ENCODE peak calls at places on chromosomes 7 and 10, in four cellular contexts. P, M, X and O are unnamed samples.

GRCh38 chr10:32687546-32687945 is 241.6 kb downstream of the CCDC7 start:
- DNase-seq in P (no peak), M (no peak), X (no peak), O (no peak)

GRCh38 chr10:70693619-70694286 is 21.4 kb downstream of the ADAMTS14 start:
- DNase-seq in P (no peak), X (peak), M (no peak), O (no peak)

GRCh38 chr7:130207642-130208041 is at the start of gene SSMEM1:
- DNase-seq in M (no peak), X (peak), P (no peak), O (no peak)

GRCh38 chr7:47453093-47454056 is 128.5 kb downstream of the TNS3 start:
- DNase-seq in P (no peak), X (no peak), M (no peak), O (peak)

GRCh38 chr10:119501690-119502089 is 40.8 kb downstream of the RGS10 start:
- DNase-seq in P (no peak), X (no peak), M (no peak), O (no peak)

GRCh38 chr7:100154651-100155491 is 3.7 kb downstream of the TRAPPC14 start:
- DNase-seq in M (no peak), P (no peak), X (no peak), O (no peak)

GRCh38 chr10:100775346-100775745 is 30.0 kb downstream of the PAX2 start:
- DNase-seq in P (no peak), X (no peak), M (no peak), O (no peak)

GRCh38 chr7:125511310-125511709 is 581.7 kb upstream of the POT1 start:
- DNase-seq in M (no peak), P (no peak), X (no peak), O (no peak)

GRCh38 chr7:44078521-44078920 is 3.8 kb downstream of the POLM start:
- DNase-seq in X (no peak), P (no peak), M (no peak), O (no peak)
- TF ChIP-seq JUN in X (no peak), P (no peak), M (no peak), O (no peak)

DNA sequence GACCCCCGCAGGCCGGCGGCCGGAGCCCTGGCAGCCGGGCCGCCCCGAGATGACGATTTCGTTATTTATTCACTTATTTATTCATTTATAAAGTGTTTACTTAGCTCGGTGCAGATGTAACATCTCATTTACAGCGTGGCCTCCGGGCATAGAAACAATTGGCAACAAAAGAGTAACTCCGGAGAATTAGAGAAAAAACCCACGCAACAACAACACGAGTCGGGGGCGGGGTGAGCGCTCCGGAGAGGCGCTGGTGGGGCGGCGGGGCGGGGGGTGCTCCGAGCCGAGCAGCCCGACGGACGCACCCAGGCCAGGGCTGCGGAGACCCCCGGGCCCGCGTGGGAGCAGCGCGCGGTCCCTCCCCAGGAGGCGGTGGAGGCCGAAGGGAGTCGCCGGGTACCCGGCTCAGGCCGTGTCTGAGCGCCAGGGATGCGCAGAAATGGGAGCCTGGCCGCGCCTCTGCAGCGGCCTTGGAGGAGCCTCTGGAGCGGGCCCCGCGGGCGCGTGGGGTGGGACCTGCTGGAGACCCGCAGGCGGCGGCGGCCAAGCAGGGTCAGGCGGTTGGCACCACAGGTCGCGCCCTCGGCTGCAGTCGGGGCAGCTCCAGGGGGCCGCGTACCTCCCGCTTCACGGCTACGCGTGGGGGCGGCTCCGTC is 14.3 kb downstream of the UNCX start:
- DNase-seq in X (no peak), P (no peak), M (no peak), O (no peak)
- TF ChIP-seq EZH2 in X (no peak), P (no peak), M (peak), O (peak)

DNA sequence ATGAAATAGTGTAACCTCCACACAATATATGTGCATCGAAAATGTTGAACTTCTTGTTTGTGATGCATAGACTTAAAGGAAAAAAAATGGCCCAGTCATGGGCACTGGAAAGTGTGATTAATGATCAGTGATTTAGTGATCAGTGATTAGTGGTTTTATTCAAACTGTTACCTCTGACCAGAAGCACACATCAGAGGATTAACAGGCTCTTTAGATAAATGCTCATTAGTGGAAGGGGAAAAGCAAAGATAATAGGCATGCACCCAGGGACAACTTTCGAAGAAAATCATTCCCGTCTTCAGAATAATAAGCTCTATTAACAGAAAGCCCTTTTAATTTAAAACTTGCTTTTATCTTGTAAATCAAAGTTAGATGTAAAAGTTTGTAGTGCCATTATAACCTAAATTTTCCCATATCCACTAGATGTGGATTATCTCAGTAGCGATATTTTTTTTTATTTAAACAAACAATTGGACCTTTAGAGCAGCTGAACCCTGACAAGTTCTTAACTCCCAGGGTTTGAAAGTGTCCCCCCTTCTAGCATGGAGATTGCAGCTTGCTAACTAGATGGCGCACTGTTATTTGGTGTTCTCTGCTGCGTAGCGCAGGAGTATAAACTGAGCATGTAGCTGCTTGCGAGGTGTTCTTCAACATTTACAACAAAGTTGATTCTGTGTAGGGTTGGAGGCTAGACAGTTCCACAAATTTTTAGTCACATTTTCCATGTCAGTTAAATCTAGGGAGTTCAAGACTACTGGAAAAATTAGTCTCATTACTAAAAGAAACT is at the start of gene CREB5:
- DNase-seq in X (no peak), P (no peak), M (no peak), O (no peak)
- H3K4me3 ChIP-seq in X (no peak), P (no peak), M (no peak), O (no peak)

DNA sequence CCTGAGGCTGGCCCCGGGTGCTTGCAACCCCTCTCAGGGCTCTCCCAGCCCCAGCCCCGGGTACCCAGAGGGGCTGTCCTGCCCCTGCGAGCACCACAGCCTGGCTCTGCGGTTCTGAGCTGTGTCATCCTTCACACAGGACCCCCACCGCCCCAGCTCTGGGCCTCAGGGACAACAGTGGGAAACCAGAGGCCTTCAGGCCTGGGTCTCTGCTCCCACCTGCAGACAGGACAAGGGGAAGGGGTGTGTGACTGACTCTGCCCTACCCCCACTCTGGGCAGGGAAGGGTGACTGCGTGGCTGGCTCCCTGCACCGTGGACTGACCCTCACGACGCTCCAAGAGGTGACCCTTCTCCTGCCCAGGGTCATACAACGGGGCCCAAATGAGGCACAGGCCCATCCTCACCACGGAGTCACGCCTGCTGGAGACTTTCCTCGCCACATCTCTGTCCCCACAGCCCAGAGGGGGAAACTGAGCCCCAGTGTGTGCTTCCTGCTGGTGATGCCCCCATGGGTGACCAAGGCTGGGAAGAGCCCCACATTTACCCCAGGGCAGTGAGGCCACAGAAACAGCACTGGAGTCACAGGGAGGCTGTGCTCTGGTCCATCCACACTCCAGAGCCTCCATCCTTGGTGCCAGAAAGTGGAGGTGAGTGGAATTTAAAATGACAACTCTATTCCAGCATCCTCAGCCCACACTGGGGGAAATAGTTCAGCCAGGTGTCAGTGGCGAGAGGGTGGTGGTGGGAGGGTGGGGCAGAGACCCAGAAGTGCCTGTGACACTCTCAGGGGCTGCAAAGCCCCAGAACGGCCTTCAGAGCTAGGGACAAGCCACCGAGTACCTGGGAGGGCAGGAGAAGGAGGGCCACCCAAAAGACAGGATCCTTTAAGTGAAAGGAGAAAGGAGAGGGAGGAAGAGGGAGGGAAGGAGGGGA is 13.6 kb downstream of the CAMK2B start:
- DNase-seq in X (no peak), M (no peak), P (no peak), O (no peak)
- TF ChIP-seq JUN in X (no peak), M (no peak), P (no peak), O (no peak)

GRCh38 chr7:31336202-31337035 is 4.1 kb downstream of the NEUROD6 start:
- DNase-seq in M (no peak), P (no peak), X (no peak), O (no peak)
- TF ChIP-seq EZH2 in M (peak), P (no peak), X (no peak), O (peak)

GRCh38 chr7:108424013-108424412 is 32.2 kb downstream of the NRCAM start:
- DNase-seq in X (no peak), P (no peak), M (no peak), O (no peak)

GRCh38 chr7:108420482-108420908 is 35.7 kb downstream of the NRCAM start:
- DNase-seq in M (no peak), P (no peak), X (no peak), O (peak)

GRCh38 chr7:108425876-108426275 is 30.4 kb downstream of the NRCAM start:
- DNase-seq in X (no peak), P (no peak), M (no peak), O (no peak)

GRCh38 chr7:108421720-108422331 is 34.4 kb downstream of the NRCAM start:
- DNase-seq in P (no peak), M (no peak), X (no peak), O (no peak)

GRCh38 chr7:108423089-108423989 is 32.9 kb downstream of the NRCAM start:
- DNase-seq in M (no peak), X (no peak), P (no peak), O (no peak)
- H3K4me3 ChIP-seq in M (no peak), X (no peak), P (no peak), O (no peak)

GRCh38 chr7:55074008-55074499 is 55.2 kb downstream of the EGFR start:
- DNase-seq in X (no peak), P (peak), M (peak), O (peak)

GRCh38 chr7:55070839-55071238 is 52.0 kb downstream of the EGFR start:
- DNase-seq in X (no peak), M (no peak), P (no peak), O (no peak)

GRCh38 chr7:55071411-55072188 is 52.8 kb downstream of the EGFR start:
- DNase-seq in P (no peak), X (no peak), M (no peak), O (no peak)

GRCh38 chr7:55072251-55072650 is 53.4 kb downstream of the EGFR start:
- DNase-seq in X (no peak), P (no peak), M (no peak), O (no peak)

DNA sequence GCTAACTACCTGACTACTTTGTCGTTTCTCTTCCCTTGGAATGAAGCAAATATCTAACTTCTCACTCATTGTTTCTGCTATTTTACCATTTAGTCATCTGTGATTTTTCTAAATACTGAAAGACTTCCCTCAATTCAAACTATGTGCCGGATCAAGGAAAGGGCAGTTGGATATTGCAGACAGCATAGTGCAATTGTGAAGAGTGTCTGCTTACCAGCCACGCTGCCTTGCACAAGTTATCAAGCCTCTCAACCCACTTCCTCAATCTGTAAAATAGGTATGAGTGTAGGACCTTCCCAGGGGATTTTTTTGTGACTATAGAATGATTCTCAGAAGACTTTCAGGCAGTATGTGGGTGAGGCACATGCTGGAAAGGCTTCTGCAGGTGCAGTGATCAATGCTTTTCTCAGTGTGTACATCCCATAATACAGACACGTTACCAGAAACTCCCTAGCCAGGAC is 54.3 kb downstream of the EGFR start:
- DNase-seq in M (no peak), X (no peak), P (no peak), O (no peak)
- TF ChIP-seq JUN in M (no peak), X (no peak), P (no peak), O (no peak)

GRCh38 chr7:96991850-96992623 is 13.3 kb upstream of the DLX6 start:
- DNase-seq in X (no peak), P (no peak), M (no peak), O (no peak)
- TF ChIP-seq EZH2 in X (no peak), P (no peak), M (peak), O (peak)

GRCh38 chr10:75597691-75598455 is 166.4 kb downstream of the LRMDA start:
- DNase-seq in M (no peak), X (no peak), P (no peak), O (no peak)
- H3K4me3 ChIP-seq in M (no peak), X (no peak), P (no peak), O (no peak)